ENCODE peak calls at places on chromosomes 12 and 14, in ten cellular contexts. P, Z, R, O, J, Q, D, M, N and I are unnamed samples.

GRCh38 chr12:8637666-8638065 is 25.0 kb downstream of the MFAP5 start:
- DNase-seq in P (no peak), Z (no peak), R (no peak), O (no peak), J (no peak), Q (peak; percentile 62), D (no peak), M (no peak), N (no peak), I (no peak)

GRCh38 chr14:75221797-75222196 is 45.4 kb upstream of the TMED10 start:
- DNase-seq in P (no peak), Z (no peak), R (no peak), O (no peak), J (no peak), Q (no peak), D (no peak), M (no peak), N (no peak), I (no peak)

GRCh38 chr12:101696477-101697196 is 803 bp upstream of the CHPT1 start:
- DNase-seq in P (peak; percentile 20), Z (peak; percentile 64), R (no peak), O (no peak), J (peak; percentile 57), Q (no peak), D (peak; percentile 18), M (no peak), N (peak; percentile 40), I (no peak)

GRCh38 chr12:93050026-93050747 is 121.1 kb upstream of the EEA1 start:
- DNase-seq in P (peak; percentile 46), Z (no peak), R (peak; percentile 74), O (peak; percentile 45), J (no peak), Q (no peak), D (peak; percentile 43), M (peak; percentile 25), N (peak; percentile 60), I (peak; percentile 11)

GRCh38 chr12:43896496-43896895 is 60.6 kb downstream of the TMEM117 start:
- DNase-seq in P (no peak), Z (no peak), R (no peak), O (no peak), J (no peak), Q (no peak), D (no peak), M (no peak), N (no peak), I (no peak)

GRCh38 chr12:27969011-27969900 is 3.3 kb downstream of the PTHLH start:
- DNase-seq in P (peak; percentile 21), Z (peak; percentile 24), R (peak; percentile 28), O (no peak), J (no peak), Q (peak; percentile 82), D (no peak), M (no peak), N (peak; percentile 55), I (no peak)

GRCh38 chr12:26346748-26347147 is 151.4 kb downstream of the SSPN start:
- DNase-seq in P (peak; percentile 17), Z (no peak), R (peak; percentile 32), O (no peak), J (no peak), Q (no peak), D (peak; percentile 14), M (no peak), N (peak; percentile 55), I (no peak)

GRCh38 chr14:91092095-91092494 is 21.8 kb upstream of the DGLUCY start:
- DNase-seq in P (no peak), Z (no peak), R (no peak), O (no peak), J (no peak), Q (no peak), D (no peak), M (no peak), N (no peak), I (no peak)

GRCh38 chr12:53048033-53048779 is 1.7 kb upstream of the TNS2 start:
- DNase-seq in P (no peak), Z (peak; percentile 71), R (no peak), O (peak; percentile 55), J (peak; percentile 80), Q (peak; percentile 93), D (no peak), M (no peak), N (no peak), I (no peak)
- H3K4me3 ChIP-seq in P (peak overlapping the region; percentile 40), Z (peak overlapping the region; percentile 79), R (peak overlapping the region; percentile 40), O (peak overlapping the region; percentile 88), J (peak overlapping the region; percentile 83), Q (no peak overlapping the region), D (peak overlapping the region; percentile 90), M (no peak overlapping the region), N (peak overlapping the region; percentile 88), I (peak overlapping the region; percentile 41)

GRCh38 chr12:57454566-57455373 is at the start of gene INHBE:
- DNase-seq in P (peak; percentile 86), Z (no peak), R (peak; percentile 89), O (peak; percentile 80), J (no peak), Q (peak; percentile 97), D (peak; percentile 73), M (peak; percentile 45), N (peak; percentile 88), I (peak; percentile 86)

GRCh38 chr12:57456737-57457490 is 1.8 kb downstream of the INHBE start:
- DNase-seq in P (no peak), Z (no peak), R (no peak), O (no peak), J (no peak), Q (no peak), D (no peak), M (no peak), N (no peak), I (no peak)

GRCh38 chr12:57455374-57456144 is 452 bp downstream of the INHBE start:
- DNase-seq in P (no peak), Z (no peak), R (no peak), O (no peak), J (no peak), Q (no peak), D (no peak), M (no peak), N (no peak), I (no peak)

GRCh38 chr12:57454213-57454565 is 918 bp upstream of the INHBE start:
- DNase-seq in P (no peak), Z (no peak), R (no peak), O (no peak), J (no peak), Q (no peak), D (no peak), M (no peak), N (no peak), I (no peak)

DNA sequence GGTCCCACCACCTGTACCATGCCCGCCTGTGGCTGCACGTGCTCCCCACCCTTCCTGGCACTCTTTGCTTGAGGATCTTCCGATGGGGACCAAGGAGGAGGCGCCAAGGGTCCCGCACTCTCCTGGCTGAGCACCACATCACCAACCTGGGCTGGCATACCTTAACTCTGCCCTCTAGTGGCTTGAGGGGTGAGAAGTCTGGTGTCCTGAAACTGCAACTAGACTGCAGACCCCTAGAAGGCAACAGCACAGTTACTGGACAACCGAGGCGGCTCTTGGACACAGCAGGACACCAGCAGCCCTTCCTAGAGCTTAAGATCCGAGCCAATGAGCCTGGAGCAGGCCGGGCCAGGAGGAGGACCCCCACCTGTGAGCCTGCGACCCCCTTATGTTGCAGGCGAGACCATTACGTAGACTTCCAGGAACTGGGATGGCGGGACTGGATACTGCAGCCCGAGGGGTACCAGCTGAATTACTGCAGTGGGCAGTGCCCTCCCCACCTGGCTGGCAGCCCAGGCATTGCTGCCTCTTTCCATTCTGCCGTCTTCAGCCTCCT is 1.1 kb downstream of the INHBE start:
- DNase-seq in P (peak; percentile 24), Z (no peak), R (peak; percentile 41), O (no peak), J (no peak), Q (peak; percentile 95), D (peak; percentile 47), M (no peak), N (peak; percentile 28), I (no peak)
- TF ChIP-seq CTCF in P (peak; percentile 55), Z (peak; percentile 18), R (peak; percentile 70), O (peak; percentile 65), J (peak; percentile 45), Q (peak; percentile 86), D (peak; percentile 70), M (peak; percentile 84), N (peak; percentile 57), I (peak; percentile 68)

GRCh38 chr12:32106153-32106516 is 512 bp upstream of the BICD1 start:
- DNase-seq in P (no peak), Z (peak; percentile 23), R (no peak), O (no peak), J (no peak), Q (no peak), D (no peak), M (no peak), N (no peak), I (no peak)

GRCh38 chr12:32108829-32109228 is 2.2 kb downstream of the BICD1 start:
- DNase-seq in P (no peak), Z (no peak), R (no peak), O (no peak), J (no peak), Q (no peak), D (no peak), M (no peak), N (no peak), I (no peak)

GRCh38 chr12:32104572-32105355 is 1.9 kb upstream of the BICD1 start:
- DNase-seq in P (no peak), Z (no peak), R (no peak), O (no peak), J (no peak), Q (no peak), D (no peak), M (no peak), N (no peak), I (no peak)

GRCh38 chr12:32107376-32108267 is 975 bp downstream of the BICD1 start:
- DNase-seq in P (peak; percentile 76), Z (no peak), R (peak; percentile 60), O (peak; percentile 62), J (no peak), Q (peak; percentile 72), D (peak; percentile 70), M (no peak), N (peak; percentile 65), I (no peak)

DNA sequence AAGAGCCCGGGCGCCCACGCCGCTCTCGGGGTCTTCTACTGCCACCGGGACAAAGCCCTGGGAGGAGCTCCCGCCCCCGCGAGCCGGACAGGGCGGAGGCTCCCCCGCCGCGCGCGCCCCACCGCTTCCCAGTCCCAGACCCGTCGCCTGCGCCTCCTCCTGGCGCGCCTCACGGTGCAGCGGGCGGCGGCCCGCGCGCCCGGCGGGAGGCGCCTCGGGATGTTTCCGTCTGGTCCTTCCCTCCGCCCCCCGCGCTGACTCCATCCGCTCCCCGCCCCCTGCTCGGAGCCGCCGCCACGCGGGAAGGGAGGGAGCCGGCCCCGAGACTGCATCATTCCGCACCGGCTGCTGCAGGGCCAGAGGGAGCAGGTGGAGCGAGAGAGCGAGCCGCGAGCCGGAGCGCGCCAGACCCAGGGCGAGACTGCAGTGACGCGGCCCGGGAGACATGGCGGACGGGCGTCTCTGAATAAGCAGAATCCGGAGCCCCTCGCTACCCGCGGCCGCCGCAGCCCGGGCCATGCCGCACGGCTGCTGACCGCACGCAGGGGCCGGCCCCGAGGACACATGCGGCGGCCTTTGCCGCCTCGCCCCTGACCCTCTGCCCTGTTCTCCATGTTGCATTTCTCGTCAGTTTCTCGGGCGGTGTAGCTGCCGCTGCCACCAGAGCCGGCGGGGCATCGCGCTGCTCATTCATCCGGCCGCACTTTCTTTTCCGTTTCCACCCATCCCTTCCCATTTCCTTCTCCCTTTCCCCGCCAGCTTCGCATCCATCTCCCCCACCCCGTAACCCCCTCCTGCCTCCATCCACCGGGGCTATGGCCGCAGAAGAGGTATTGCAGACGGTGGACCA is at the start of gene BICD1:
- DNase-seq in P (peak; percentile 78), Z (peak; percentile 90), R (peak; percentile 92), O (peak; percentile 91), J (peak; percentile 85), Q (peak; percentile 95), D (peak; percentile 89), M (peak; percentile 52), N (peak; percentile 80), I (peak; percentile 44)
- H3K4me3 ChIP-seq in P (peak within 1 kb of the TSS; percentile 95), Z (peak within 1 kb of the TSS; percentile 77), R (peak within 1 kb of the TSS; percentile 90), O (peak within 1 kb of the TSS; percentile 88), J (peak within 1 kb of the TSS; percentile 99), Q (peak within 1 kb of the TSS; percentile 90), D (peak within 1 kb of the TSS; percentile 68), M (peak within 1 kb of the TSS; percentile 80), N (peak within 1 kb of the TSS; percentile 84), I (peak within 1 kb of the TSS; percentile 89)

GRCh38 chr14:57189070-57189469 is 79.6 kb downstream of the EXOC5 start:
- DNase-seq in P (peak; percentile 46), Z (no peak), R (peak; percentile 10), O (no peak), J (no peak), Q (no peak), D (peak; percentile 41), M (no peak), N (peak; percentile 26), I (no peak)
- TF ChIP-seq CTCF in P (peak; percentile 21), Z (no peak), R (no peak), O (no peak), J (no peak), Q (peak; percentile 48), D (peak; percentile 13), M (no peak), N (peak; percentile 18), I (peak; percentile 36)